ENCODE peak calls at places on chromosomes 5 and 9, in ten cellular contexts. One of them, this sample, is unnamed.

GRCh38 chr9:96612105-96612965 is 7.3 kb downstream of the CDC14B start:
- DNase-seq in AG10803: peak
- DNase-seq in cardiac fibroblast: peak
- DNase-seq in GM13977: no peak
- DNase-seq in WTC11: no peak
- DNase-seq in heart right ventricle: peak
- DNase-seq in progenitor cell of endocrine pancreas: no peak
- DNase-seq in mucosa of descending colon: peak
- DNase-seq in neural crest cell: peak
- DNase-seq in BJ: peak
- DNase-seq in this sample: no peak

GRCh38 chr9:89391585-89391984 is 73.3 kb downstream of the SECISBP2 start:
- DNase-seq in progenitor cell of endocrine pancreas: no peak
- DNase-seq in heart right ventricle: no peak
- DNase-seq in mucosa of descending colon: no peak
- DNase-seq in GM13977: no peak
- DNase-seq in neural crest cell: no peak
- DNase-seq in cardiac fibroblast: no peak
- DNase-seq in AG10803: no peak
- DNase-seq in BJ: no peak
- DNase-seq in WTC11: no peak
- DNase-seq in this sample: no peak

GRCh38 chr5:94992325-94992724 is 292.6 kb downstream of the MCTP1 start:
- DNase-seq in BJ: no peak
- DNase-seq in cardiac fibroblast: no peak
- DNase-seq in GM13977: no peak
- DNase-seq in WTC11: no peak
- DNase-seq in heart right ventricle: no peak
- DNase-seq in mucosa of descending colon: no peak
- DNase-seq in neural crest cell: no peak
- DNase-seq in progenitor cell of endocrine pancreas: no peak
- DNase-seq in AG10803: no peak
- DNase-seq in this sample: no peak

GRCh38 chr9:82148849-82149544 is 160.4 kb downstream of the SPATA31D1 start:
- DNase-seq in BJ: peak
- DNase-seq in neural crest cell: no peak
- DNase-seq in heart right ventricle: no peak
- DNase-seq in GM13977: no peak
- DNase-seq in cardiac fibroblast: peak
- DNase-seq in mucosa of descending colon: no peak
- DNase-seq in WTC11: no peak
- DNase-seq in progenitor cell of endocrine pancreas: no peak
- DNase-seq in AG10803: peak
- DNase-seq in this sample: no peak

GRCh38 chr5:150595466-150596031 is 44.9 kb upstream of the SYNPO start:
- DNase-seq in mucosa of descending colon: no peak
- DNase-seq in neural crest cell: no peak
- DNase-seq in WTC11: no peak
- DNase-seq in progenitor cell of endocrine pancreas: no peak
- DNase-seq in GM13977: no peak
- DNase-seq in AG10803: no peak
- DNase-seq in heart right ventricle: no peak
- DNase-seq in BJ: no peak
- DNase-seq in cardiac fibroblast: peak
- DNase-seq in this sample: no peak

GRCh38 chr9:2018162-2018643 is 3.1 kb downstream of the SMARCA2 start:
- DNase-seq in neural crest cell: no peak
- DNase-seq in heart right ventricle: no peak
- DNase-seq in progenitor cell of endocrine pancreas: no peak
- DNase-seq in WTC11: no peak
- DNase-seq in cardiac fibroblast: no peak
- DNase-seq in GM13977: no peak
- DNase-seq in AG10803: no peak
- DNase-seq in BJ: no peak
- DNase-seq in mucosa of descending colon: no peak
- DNase-seq in this sample: no peak

GRCh38 chr9:30630459-30630858 is 1754.0 kb upstream of the ACO1 start:
- DNase-seq in heart right ventricle: no peak
- DNase-seq in AG10803: no peak
- DNase-seq in neural crest cell: no peak
- DNase-seq in mucosa of descending colon: no peak
- DNase-seq in WTC11: no peak
- DNase-seq in BJ: no peak
- DNase-seq in progenitor cell of endocrine pancreas: no peak
- DNase-seq in cardiac fibroblast: no peak
- DNase-seq in GM13977: no peak
- DNase-seq in this sample: no peak

GRCh38 chr5:867300-867699 is 16.5 kb upstream of the ZDHHC11 start:
- DNase-seq in neural crest cell: no peak
- DNase-seq in BJ: no peak
- DNase-seq in heart right ventricle: no peak
- DNase-seq in GM13977: no peak
- DNase-seq in WTC11: peak
- DNase-seq in mucosa of descending colon: peak
- DNase-seq in cardiac fibroblast: no peak
- DNase-seq in AG10803: no peak
- DNase-seq in progenitor cell of endocrine pancreas: no peak
- DNase-seq in this sample: no peak

GRCh38 chr5:9838906-9839305 is 208.8 kb upstream of the TAS2R1 start:
- DNase-seq in cardiac fibroblast: no peak
- DNase-seq in heart right ventricle: no peak
- DNase-seq in GM13977: no peak
- DNase-seq in BJ: no peak
- DNase-seq in neural crest cell: no peak
- DNase-seq in progenitor cell of endocrine pancreas: no peak
- DNase-seq in AG10803: no peak
- DNase-seq in WTC11: no peak
- DNase-seq in mucosa of descending colon: no peak
- DNase-seq in this sample: no peak

GRCh38 chr9:123642291-123643278 is 286.6 kb downstream of the CRB2 start:
- DNase-seq in BJ: no peak
- DNase-seq in cardiac fibroblast: peak
- DNase-seq in GM13977: no peak
- DNase-seq in mucosa of descending colon: no peak
- DNase-seq in progenitor cell of endocrine pancreas: no peak
- DNase-seq in heart right ventricle: no peak
- DNase-seq in AG10803: no peak
- DNase-seq in WTC11: no peak
- DNase-seq in neural crest cell: no peak
- DNase-seq in this sample: no peak

GRCh38 chr9:127519301-127520166 is 68.2 kb downstream of the LRSAM1 start:
- DNase-seq in mucosa of descending colon: no peak
- DNase-seq in GM13977: peak
- DNase-seq in neural crest cell: no peak
- DNase-seq in BJ: peak
- DNase-seq in heart right ventricle: no peak
- DNase-seq in cardiac fibroblast: peak
- DNase-seq in WTC11: no peak
- DNase-seq in AG10803: peak
- DNase-seq in progenitor cell of endocrine pancreas: no peak
- DNase-seq in this sample: peak

GRCh38 chr9:107337676-107338590 is 54.9 kb downstream of the RAD23B start:
- DNase-seq in neural crest cell: no peak
- DNase-seq in GM13977: no peak
- DNase-seq in progenitor cell of endocrine pancreas: no peak
- DNase-seq in mucosa of descending colon: no peak
- DNase-seq in AG10803: peak
- DNase-seq in cardiac fibroblast: peak
- DNase-seq in BJ: no peak
- DNase-seq in WTC11: no peak
- DNase-seq in heart right ventricle: no peak
- DNase-seq in this sample: no peak

GRCh38 chr5:159211712-159212111 is 2.4 kb upstream of the RNF145 start:
- DNase-seq in cardiac fibroblast: no peak
- DNase-seq in BJ: no peak
- DNase-seq in GM13977: no peak
- DNase-seq in heart right ventricle: no peak
- DNase-seq in neural crest cell: no peak
- DNase-seq in WTC11: no peak
- DNase-seq in AG10803: no peak
- DNase-seq in progenitor cell of endocrine pancreas: no peak
- DNase-seq in mucosa of descending colon: no peak
- DNase-seq in this sample: no peak

GRCh38 chr5:64417390-64417789 is 88.4 kb upstream of the RGS7BP start:
- DNase-seq in GM13977: no peak
- DNase-seq in neural crest cell: no peak
- DNase-seq in WTC11: peak
- DNase-seq in heart right ventricle: no peak
- DNase-seq in BJ: no peak
- DNase-seq in AG10803: no peak
- DNase-seq in mucosa of descending colon: no peak
- DNase-seq in cardiac fibroblast: no peak
- DNase-seq in progenitor cell of endocrine pancreas: no peak
- DNase-seq in this sample: no peak

GRCh38 chr5:57749396-57749795 is 266.8 kb upstream of the ACTBL2 start:
- DNase-seq in heart right ventricle: no peak
- DNase-seq in cardiac fibroblast: no peak
- DNase-seq in progenitor cell of endocrine pancreas: no peak
- DNase-seq in GM13977: no peak
- DNase-seq in AG10803: peak
- DNase-seq in neural crest cell: no peak
- DNase-seq in mucosa of descending colon: no peak
- DNase-seq in WTC11: no peak
- DNase-seq in BJ: no peak
- DNase-seq in this sample: no peak

GRCh38 chr9:69877852-69878507 is 57.4 kb downstream of the CFAP95 start:
- DNase-seq in WTC11: no peak
- DNase-seq in mucosa of descending colon: no peak
- DNase-seq in heart right ventricle: no peak
- DNase-seq in neural crest cell: no peak
- DNase-seq in BJ: no peak
- DNase-seq in progenitor cell of endocrine pancreas: no peak
- DNase-seq in cardiac fibroblast: peak
- DNase-seq in GM13977: peak
- DNase-seq in AG10803: peak
- DNase-seq in this sample: no peak

DNA sequence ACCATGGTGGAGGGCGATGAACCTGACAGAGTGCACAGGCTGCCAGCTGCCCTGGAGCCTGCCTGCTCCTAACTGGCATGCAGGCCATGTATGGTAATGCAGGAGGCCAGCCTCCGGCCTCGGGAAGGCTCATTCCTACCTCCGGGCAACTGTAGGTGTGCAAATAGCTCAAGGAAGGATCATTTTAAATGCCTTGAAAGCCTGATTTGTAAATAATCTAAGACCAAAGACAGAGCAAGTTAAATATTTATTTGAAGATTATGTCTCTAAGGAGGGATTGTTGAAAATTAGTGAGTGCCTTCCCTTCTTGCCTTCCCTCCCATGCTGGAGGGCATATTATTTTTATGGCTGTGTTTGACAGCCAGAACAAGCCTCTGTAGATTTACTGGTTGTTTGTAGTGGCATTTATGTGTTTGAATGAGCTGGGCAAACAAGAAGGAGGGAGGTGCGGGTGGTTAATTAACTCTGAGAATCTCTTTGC is 285.7 kb upstream of the TUT7 start:
- DNase-seq in mucosa of descending colon: no peak
- DNase-seq in GM13977: no peak
- DNase-seq in AG10803: no peak
- DNase-seq in heart right ventricle: no peak
- DNase-seq in cardiac fibroblast: no peak
- DNase-seq in WTC11: peak
- DNase-seq in neural crest cell: no peak
- DNase-seq in progenitor cell of endocrine pancreas: peak
- DNase-seq in BJ: no peak
- DNase-seq in this sample: peak
- TF ChIP-seq CTCF in mucosa of descending colon: no peak
- TF ChIP-seq CTCF in GM13977: no peak
- TF ChIP-seq CTCF in AG10803: no peak
- TF ChIP-seq CTCF in heart right ventricle: no peak
- TF ChIP-seq CTCF in cardiac fibroblast: peak
- TF ChIP-seq CTCF in WTC11: no peak
- TF ChIP-seq CTCF in neural crest cell: peak
- TF ChIP-seq CTCF in progenitor cell of endocrine pancreas: peak
- TF ChIP-seq CTCF in BJ: peak
- TF ChIP-seq CTCF in this sample: no peak

DNA sequence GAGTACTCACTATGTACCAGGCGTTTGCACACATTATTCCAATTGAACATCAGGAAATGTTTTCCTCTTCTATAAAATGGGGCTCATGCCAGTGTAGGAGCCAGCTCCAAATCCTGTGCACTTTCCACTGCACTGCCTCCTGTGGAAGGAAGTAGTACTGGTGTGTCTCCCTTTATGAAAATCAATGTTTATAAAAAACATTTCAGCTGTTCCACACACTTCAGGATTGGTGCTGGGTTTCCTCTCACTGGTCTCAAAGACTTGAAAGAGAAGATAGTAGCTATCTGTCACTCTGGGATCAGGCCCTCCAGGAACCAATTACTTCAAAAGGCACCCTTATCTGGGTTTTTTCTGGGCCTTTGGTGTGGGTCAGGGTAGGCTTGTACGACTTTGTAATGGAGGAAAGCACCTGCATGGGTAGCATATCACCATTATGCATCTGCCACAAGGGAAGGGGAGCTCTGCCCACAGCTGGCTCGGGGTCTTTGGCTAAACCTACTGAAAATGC is 32.5 kb downstream of the RAB14 start:
- DNase-seq in WTC11: no peak
- DNase-seq in cardiac fibroblast: peak
- DNase-seq in GM13977: no peak
- DNase-seq in heart right ventricle: no peak
- DNase-seq in AG10803: peak
- DNase-seq in mucosa of descending colon: no peak
- DNase-seq in progenitor cell of endocrine pancreas: no peak
- DNase-seq in neural crest cell: no peak
- DNase-seq in BJ: no peak
- DNase-seq in this sample: no peak
- TF ChIP-seq CTCF in WTC11: no peak
- TF ChIP-seq CTCF in cardiac fibroblast: peak
- TF ChIP-seq CTCF in GM13977: peak
- TF ChIP-seq CTCF in heart right ventricle: peak
- TF ChIP-seq CTCF in AG10803: peak
- TF ChIP-seq CTCF in mucosa of descending colon: no peak
- TF ChIP-seq CTCF in progenitor cell of endocrine pancreas: peak
- TF ChIP-seq CTCF in neural crest cell: peak
- TF ChIP-seq CTCF in BJ: peak
- TF ChIP-seq CTCF in this sample: peak

DNA sequence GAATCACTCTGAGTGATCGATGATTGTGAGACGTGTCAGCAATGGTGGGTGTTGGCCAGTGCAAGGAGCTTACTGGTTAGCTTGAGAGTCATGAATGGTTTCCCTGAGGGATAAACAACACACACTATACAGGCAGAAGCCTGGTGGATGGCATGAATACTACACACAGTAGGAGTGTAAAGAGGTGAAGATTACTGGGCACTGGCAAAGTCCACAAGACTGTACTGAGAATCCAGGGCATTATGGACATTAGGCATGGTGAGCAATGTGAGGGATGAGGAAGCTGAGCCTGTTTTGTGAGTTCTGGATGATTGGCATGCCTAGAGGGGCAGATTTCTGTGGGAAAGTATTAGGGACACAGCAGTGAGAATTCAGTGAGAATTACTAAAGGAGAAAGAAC is 71.3 kb downstream of the KDM4C start:
- DNase-seq in BJ: no peak
- DNase-seq in progenitor cell of endocrine pancreas: no peak
- DNase-seq in mucosa of descending colon: no peak
- DNase-seq in cardiac fibroblast: no peak
- DNase-seq in GM13977: no peak
- DNase-seq in neural crest cell: no peak
- DNase-seq in AG10803: peak
- DNase-seq in WTC11: no peak
- DNase-seq in heart right ventricle: no peak
- DNase-seq in this sample: no peak
- TF ChIP-seq CTCF in BJ: no peak
- TF ChIP-seq CTCF in progenitor cell of endocrine pancreas: no peak
- TF ChIP-seq CTCF in mucosa of descending colon: no peak
- TF ChIP-seq CTCF in cardiac fibroblast: peak
- TF ChIP-seq CTCF in GM13977: no peak
- TF ChIP-seq CTCF in neural crest cell: peak
- TF ChIP-seq CTCF in AG10803: no peak
- TF ChIP-seq CTCF in WTC11: no peak
- TF ChIP-seq CTCF in heart right ventricle: no peak
- TF ChIP-seq CTCF in this sample: no peak

GRCh38 chr5:75681125-75681830 is 36.0 kb downstream of the POC5 start:
- DNase-seq in neural crest cell: no peak
- DNase-seq in heart right ventricle: no peak
- DNase-seq in mucosa of descending colon: no peak
- DNase-seq in WTC11: no peak
- DNase-seq in AG10803: peak
- DNase-seq in cardiac fibroblast: peak
- DNase-seq in progenitor cell of endocrine pancreas: no peak
- DNase-seq in BJ: no peak
- DNase-seq in GM13977: peak
- DNase-seq in this sample: no peak
- TF ChIP-seq CTCF in neural crest cell: peak
- TF ChIP-seq CTCF in heart right ventricle: peak
- TF ChIP-seq CTCF in mucosa of descending colon: peak
- TF ChIP-seq CTCF in WTC11: peak
- TF ChIP-seq CTCF in AG10803: peak
- TF ChIP-seq CTCF in cardiac fibroblast: peak
- TF ChIP-seq CTCF in progenitor cell of endocrine pancreas: peak
- TF ChIP-seq CTCF in BJ: peak
- TF ChIP-seq CTCF in GM13977: peak
- TF ChIP-seq CTCF in this sample: peak